ENCODE peak calls at places on chromosomes 6 and 20, in four cellular contexts. One of them, this sample, is unnamed.

GRCh38 chr6:87054143-87054833 is 40.6 kb downstream of the CGA start:
- DNase-seq in hepatocyte: no peak
- DNase-seq in body of pancreas: no peak
- DNase-seq in mesendoderm: no peak
- DNase-seq in this sample: no peak

GRCh38 chr6:163780993-163781392 is 366.5 kb downstream of the QKI start:
- DNase-seq in hepatocyte: peak; percentile 19
- DNase-seq in body of pancreas: no peak
- DNase-seq in mesendoderm: no peak
- DNase-seq in this sample: no peak

GRCh38 chr20:25369971-25370370 is 20.7 kb downstream of the ABHD12 start:
- DNase-seq in body of pancreas: no peak
- DNase-seq in hepatocyte: no peak
- DNase-seq in mesendoderm: no peak
- DNase-seq in this sample: no peak

GRCh38 chr20:1526310-1526709 is 31.2 kb downstream of the SIRPD start:
- DNase-seq in mesendoderm: no peak
- DNase-seq in body of pancreas: no peak
- DNase-seq in hepatocyte: no peak
- DNase-seq in this sample: no peak

GRCh38 chr6:780669-781068 is 87.7 kb upstream of the EXOC2 start:
- DNase-seq in body of pancreas: no peak
- DNase-seq in hepatocyte: no peak
- DNase-seq in mesendoderm: no peak
- DNase-seq in this sample: no peak

GRCh38 chr6:39979461-39980328 is 45.4 kb upstream of the MOCS1 start:
- DNase-seq in mesendoderm: no peak
- DNase-seq in hepatocyte: no peak
- DNase-seq in body of pancreas: no peak
- DNase-seq in this sample: no peak

GRCh38 chr20:20014659-20015058 is 2.5 kb upstream of the NAA20 start:
- DNase-seq in body of pancreas: no peak
- DNase-seq in hepatocyte: no peak
- DNase-seq in mesendoderm: no peak
- DNase-seq in this sample: peak; percentile 48

GRCh38 chr6:114281496-114281895 is 61.3 kb downstream of the HS3ST5 start:
- DNase-seq in mesendoderm: peak; percentile 48
- DNase-seq in body of pancreas: no peak
- DNase-seq in hepatocyte: no peak
- DNase-seq in this sample: no peak

GRCh38 chr20:51159303-51159702 is 136.4 kb upstream of the KCNG1 start:
- DNase-seq in mesendoderm: peak; percentile 50
- DNase-seq in hepatocyte: no peak
- DNase-seq in body of pancreas: no peak
- DNase-seq in this sample: no peak

GRCh38 chr20:25507385-25508082 is 77.8 kb downstream of the NINL start:
- DNase-seq in mesendoderm: no peak
- DNase-seq in hepatocyte: no peak
- DNase-seq in body of pancreas: no peak
- DNase-seq in this sample: no peak

GRCh38 chr20:44231713-44232468 is 15.2 kb upstream of the GDAP1L1 start:
- DNase-seq in mesendoderm: peak; percentile 97
- DNase-seq in body of pancreas: no peak
- DNase-seq in hepatocyte: no peak
- DNase-seq in this sample: peak; percentile 51

GRCh38 chr6:53436904-53437303 is 88.2 kb upstream of the ELOVL5 start:
- DNase-seq in mesendoderm: no peak
- DNase-seq in hepatocyte: peak; percentile 16
- DNase-seq in body of pancreas: no peak
- DNase-seq in this sample: no peak

GRCh38 chr6:75691012-75691411 is 58.0 kb upstream of the MYO6 start:
- DNase-seq in mesendoderm: peak; percentile 8
- DNase-seq in body of pancreas: no peak
- DNase-seq in hepatocyte: no peak
- DNase-seq in this sample: no peak

GRCh38 chr6:134984821-134985220 is 34.9 kb upstream of the ALDH8A1 start:
- DNase-seq in hepatocyte: no peak
- DNase-seq in body of pancreas: no peak
- DNase-seq in mesendoderm: no peak
- DNase-seq in this sample: no peak

GRCh38 chr20:37988555-37988954 is 44.7 kb downstream of the TTI1 start:
- DNase-seq in body of pancreas: no peak
- DNase-seq in hepatocyte: no peak
- DNase-seq in mesendoderm: no peak
- DNase-seq in this sample: no peak

GRCh38 chr20:10579942-10580341 is 93.9 kb downstream of the JAG1 start:
- DNase-seq in mesendoderm: no peak
- DNase-seq in body of pancreas: no peak
- DNase-seq in hepatocyte: no peak
- DNase-seq in this sample: no peak

GRCh38 chr6:6661684-6662083 is 73.2 kb downstream of the LY86 start:
- DNase-seq in mesendoderm: no peak
- DNase-seq in hepatocyte: peak; percentile 69
- DNase-seq in body of pancreas: peak; percentile 79
- DNase-seq in this sample: no peak

GRCh38 chr20:46765506-46765905 is 56.1 kb downstream of the SLC2A10 start:
- DNase-seq in hepatocyte: no peak
- DNase-seq in body of pancreas: no peak
- DNase-seq in mesendoderm: no peak
- DNase-seq in this sample: no peak

GRCh38 chr6:5946181-5946580 is 60.5 kb downstream of the NRN1 start:
- DNase-seq in mesendoderm: no peak
- DNase-seq in body of pancreas: peak; percentile 7
- DNase-seq in hepatocyte: no peak
- DNase-seq in this sample: no peak

GRCh38 chr6:137217801-137218472 is 1.2 kb downstream of the IFNGR1 start:
- DNase-seq in mesendoderm: peak; percentile 17
- DNase-seq in body of pancreas: peak; percentile 61
- DNase-seq in hepatocyte: peak; percentile 57
- DNase-seq in this sample: peak; percentile 16

GRCh38 chr6:107819217-107819616 is 4.9 kb downstream of the SCML4 start:
- DNase-seq in mesendoderm: no peak
- DNase-seq in hepatocyte: no peak
- DNase-seq in body of pancreas: no peak
- DNase-seq in this sample: no peak

GRCh38 chr20:22691369-22692118 is 107.2 kb upstream of the FOXA2 start:
- DNase-seq in body of pancreas: peak; percentile 81
- DNase-seq in hepatocyte: peak; percentile 89
- DNase-seq in mesendoderm: peak; percentile 80
- DNase-seq in this sample: peak; percentile 81

GRCh38 chr6:705047-705446 is 12.1 kb upstream of the EXOC2 start:
- DNase-seq in hepatocyte: no peak
- DNase-seq in mesendoderm: no peak
- DNase-seq in body of pancreas: no peak
- DNase-seq in this sample: no peak

GRCh38 chr6:125363010-125363359 is 61.2 kb upstream of the HDDC2 start:
- DNase-seq in body of pancreas: no peak
- DNase-seq in mesendoderm: peak; percentile 98
- DNase-seq in hepatocyte: peak; percentile 62
- DNase-seq in this sample: no peak

GRCh38 chr6:104630522-104630921 is 229.2 kb downstream of the HACE1 start:
- DNase-seq in body of pancreas: no peak
- DNase-seq in mesendoderm: peak; percentile 18
- DNase-seq in hepatocyte: no peak
- DNase-seq in this sample: no peak

GRCh38 chr6:159933077-159933476 is 35.8 kb upstream of the IGF2R start:
- DNase-seq in hepatocyte: no peak
- DNase-seq in body of pancreas: no peak
- DNase-seq in mesendoderm: no peak
- DNase-seq in this sample: no peak

GRCh38 chr6:147881432-147881831 is 372.9 kb downstream of the SAMD5 start:
- DNase-seq in hepatocyte: no peak
- DNase-seq in mesendoderm: peak; percentile 34
- DNase-seq in body of pancreas: no peak
- DNase-seq in this sample: no peak

GRCh38 chr6:26304213-26305096 is 60.5 kb upstream of the BTN3A2 start:
- DNase-seq in body of pancreas: peak; percentile 59
- DNase-seq in mesendoderm: peak; percentile 77
- DNase-seq in hepatocyte: peak; percentile 65
- DNase-seq in this sample: no peak

GRCh38 chr6:71387179-71387578 is 98.6 kb downstream of the OGFRL1 start:
- DNase-seq in mesendoderm: no peak
- DNase-seq in body of pancreas: no peak
- DNase-seq in hepatocyte: no peak
- DNase-seq in this sample: no peak

GRCh38 chr6:119523546-119523945 is 174.0 kb upstream of the MAN1A1 start:
- DNase-seq in mesendoderm: no peak
- DNase-seq in body of pancreas: no peak
- DNase-seq in hepatocyte: no peak
- DNase-seq in this sample: no peak

DNA sequence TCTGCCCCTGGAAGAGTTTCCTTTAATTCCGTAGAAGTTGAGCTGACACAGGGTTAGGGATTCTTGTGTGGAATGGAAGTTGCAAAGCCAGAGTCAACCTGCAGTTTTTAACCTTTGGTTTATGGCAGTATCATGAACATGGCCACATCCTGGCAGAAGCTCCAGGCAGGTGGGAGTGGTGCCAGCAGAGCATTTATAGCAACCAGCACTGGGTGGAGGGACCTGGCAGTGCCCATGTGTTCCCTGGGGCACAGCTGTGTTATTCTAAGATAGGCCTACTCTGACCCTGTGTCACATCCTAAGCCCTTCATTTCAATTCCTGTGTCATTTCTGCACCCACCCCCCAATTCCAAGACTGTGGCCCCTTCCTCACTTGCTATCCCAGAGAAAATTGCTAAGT is 26.1 kb upstream of the ZNF831 start:
- DNase-seq in mesendoderm: no peak
- DNase-seq in body of pancreas: no peak
- DNase-seq in hepatocyte: no peak
- DNase-seq in this sample: no peak
- H3K27me3 ChIP-seq in mesendoderm: no peaks in the 10 kb centered on the region
- H3K27me3 ChIP-seq in body of pancreas: no peaks in the 10 kb centered on the region
- H3K27me3 ChIP-seq in hepatocyte: no peaks in the 10 kb centered on the region
- H3K27me3 ChIP-seq in this sample: no peaks in the 10 kb centered on the region

GRCh38 chr6:98828210-98828798 is 6.1 kb upstream of the POU3F2 start:
- DNase-seq in body of pancreas: no peak
- DNase-seq in mesendoderm: no peak
- DNase-seq in hepatocyte: no peak
- DNase-seq in this sample: no peak
- H3K27me3 ChIP-seq in body of pancreas: no peaks in the 10 kb centered on the region
- H3K27me3 ChIP-seq in mesendoderm: peaks cover 67% of the 10 kb centered on the region
- H3K27me3 ChIP-seq in hepatocyte: peaks cover 99% of the 10 kb centered on the region
- H3K27me3 ChIP-seq in this sample: peaks cover 14% of the 10 kb centered on the region

GRCh38 chr20:63051186-63051860 is 44.6 kb upstream of the BHLHE23 start:
- DNase-seq in mesendoderm: no peak
- DNase-seq in body of pancreas: no peak
- DNase-seq in hepatocyte: no peak
- DNase-seq in this sample: no peak
- H3K27me3 ChIP-seq in mesendoderm: no peaks in the 10 kb centered on the region
- H3K27me3 ChIP-seq in body of pancreas: no peaks in the 10 kb centered on the region
- H3K27me3 ChIP-seq in hepatocyte: no peaks in the 10 kb centered on the region
- H3K27me3 ChIP-seq in this sample: no peaks in the 10 kb centered on the region

DNA sequence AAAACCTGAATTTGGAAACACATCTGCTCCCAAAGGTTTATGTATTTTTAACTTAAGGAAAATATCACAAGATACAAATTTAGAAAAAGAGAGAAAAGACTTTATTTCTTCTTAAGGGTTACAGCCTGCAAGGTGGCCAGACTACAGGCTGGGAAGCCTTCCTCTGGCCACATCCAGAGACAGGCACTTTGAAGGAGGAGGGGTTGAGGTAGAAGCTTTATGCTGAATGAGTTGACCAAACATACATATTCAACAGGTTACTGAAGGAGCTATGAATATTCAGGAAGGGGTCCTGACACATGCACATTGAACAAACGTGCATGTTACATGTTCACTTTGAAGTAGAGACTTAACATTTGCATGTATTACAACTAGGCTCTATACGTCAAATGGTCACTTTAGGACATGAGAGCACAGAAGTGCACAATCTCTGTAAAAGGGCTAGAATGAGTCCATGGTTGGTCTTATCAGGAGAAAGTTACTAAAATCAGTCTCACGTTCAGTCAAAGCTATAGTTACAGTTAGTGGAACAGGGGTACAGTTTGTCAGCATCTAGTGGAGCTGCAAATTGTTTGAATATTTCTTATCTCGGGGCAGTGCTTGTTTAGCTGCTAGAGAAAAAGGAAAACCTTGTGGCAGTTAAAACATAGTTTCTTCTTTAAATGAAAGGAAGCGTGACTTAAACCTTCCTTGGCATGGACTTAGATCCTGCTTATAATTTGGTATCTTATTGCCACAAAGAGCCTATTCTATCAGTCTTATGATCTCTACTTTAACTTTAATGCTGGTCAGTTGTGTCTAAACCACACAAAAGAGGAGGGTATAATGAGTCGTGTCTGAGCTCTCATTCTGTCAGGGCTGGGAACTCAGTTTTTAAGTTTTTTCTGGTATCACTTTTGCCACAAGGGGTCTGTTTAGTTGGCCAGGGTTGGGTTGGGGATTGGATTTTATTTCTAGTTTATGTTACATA is 4.6 kb upstream of the ZSCAN9 start:
- DNase-seq in mesendoderm: no peak
- DNase-seq in body of pancreas: no peak
- DNase-seq in hepatocyte: no peak
- DNase-seq in this sample: no peak
- H3K27me3 ChIP-seq in mesendoderm: peaks cover 7% of the 10 kb centered on the region
- H3K27me3 ChIP-seq in body of pancreas: no peaks in the 10 kb centered on the region
- H3K27me3 ChIP-seq in hepatocyte: peaks cover 20% of the 10 kb centered on the region
- H3K27me3 ChIP-seq in this sample: peaks cover 1% of the 10 kb centered on the region

GRCh38 chr6:165793287-165793825 is 130.3 kb upstream of the PDE10A start:
- DNase-seq in mesendoderm: no peak
- DNase-seq in body of pancreas: no peak
- DNase-seq in hepatocyte: no peak
- DNase-seq in this sample: no peak
- H3K27me3 ChIP-seq in mesendoderm: no peaks in the 10 kb centered on the region
- H3K27me3 ChIP-seq in body of pancreas: no peaks in the 10 kb centered on the region
- H3K27me3 ChIP-seq in hepatocyte: no peaks in the 10 kb centered on the region
- H3K27me3 ChIP-seq in this sample: no peaks in the 10 kb centered on the region

GRCh38 chr20:56774873-56775272 is 145.8 kb downstream of the TFAP2C start:
- DNase-seq in body of pancreas: no peak
- DNase-seq in mesendoderm: no peak
- DNase-seq in hepatocyte: no peak
- DNase-seq in this sample: no peak

GRCh38 chr20:56778765-56779195 is 149.7 kb downstream of the TFAP2C start:
- DNase-seq in hepatocyte: peak; percentile 41
- DNase-seq in mesendoderm: peak; percentile 51
- DNase-seq in body of pancreas: no peak
- DNase-seq in this sample: no peak

GRCh38 chr20:56779452-56780143 is 150.5 kb downstream of the TFAP2C start:
- DNase-seq in hepatocyte: no peak
- DNase-seq in mesendoderm: peak; percentile 26
- DNase-seq in body of pancreas: no peak
- DNase-seq in this sample: no peak

GRCh38 chr20:56773731-56774130 is 144.6 kb downstream of the TFAP2C start:
- DNase-seq in mesendoderm: no peak
- DNase-seq in hepatocyte: no peak
- DNase-seq in body of pancreas: no peak
- DNase-seq in this sample: no peak

GRCh38 chr20:56776345-56776744 is 147.2 kb downstream of the TFAP2C start:
- DNase-seq in hepatocyte: no peak
- DNase-seq in body of pancreas: no peak
- DNase-seq in mesendoderm: no peak
- DNase-seq in this sample: no peak
- H3K27me3 ChIP-seq in hepatocyte: no peaks in the 10 kb centered on the region
- H3K27me3 ChIP-seq in body of pancreas: no peaks in the 10 kb centered on the region
- H3K27me3 ChIP-seq in mesendoderm: no peaks in the 10 kb centered on the region
- H3K27me3 ChIP-seq in this sample: no peaks in the 10 kb centered on the region

This sample was measured in Caco-2.